ENCODE peak calls at places on chromosome 2, in six cellular contexts. J is IMR-90, G is adipocyte, H is GM23248, M is HepG2, F is neuronal stem cell. T is an unnamed sample.

GRCh38 chr2:191521608-191522208 is 156.2 kb upstream of the NABP1 start:
- DNase-seq in J (peak; percentile 55), G (peak; percentile 72), H (peak; percentile 52), M (peak; percentile 40), F (no peak), T (no peak)

GRCh38 chr2:64396551-64396950 is 57.4 kb upstream of the LGALSL start:
- DNase-seq in J (no peak), G (no peak), H (no peak), M (no peak), F (no peak), T (no peak)

GRCh38 chr2:174683392-174683759 is 80.9 kb downstream of the CHRNA1 start:
- DNase-seq in J (peak; percentile 52), G (peak; percentile 55), H (peak; percentile 69), M (no peak), F (peak; percentile 20), T (no peak)

GRCh38 chr2:172461591-172462392 is 34.4 kb downstream of the ITGA6 start:
- DNase-seq in J (peak; percentile 34), G (peak; percentile 70), H (peak; percentile 70), M (peak; percentile 44), F (peak; percentile 53), T (no peak)

GRCh38 chr2:237324446-237325236 is 89.3 kb downstream of the COL6A3 start:
- DNase-seq in J (peak; percentile 85), G (peak; percentile 76), H (no peak), M (no peak), F (no peak), T (no peak)

GRCh38 chr2:3038636-3039035 is 339.0 kb downstream of the EIPR1 start:
- DNase-seq in J (no peak), G (no peak), H (no peak), M (no peak), F (no peak), T (no peak)

GRCh38 chr2:86003967-86004366 is 101.7 kb downstream of the POLR1A start:
- DNase-seq in J (no peak), G (no peak), H (no peak), M (no peak), F (no peak), T (no peak)

GRCh38 chr2:69011611-69012157 is 1.3 kb upstream of the ANTXR1 start:
- DNase-seq in J (no peak), G (no peak), H (no peak), M (peak; percentile 24), F (no peak), T (no peak)

GRCh38 chr2:199460808-199461454 is 3.2 kb upstream of the SATB2 start:
- DNase-seq in J (no peak), G (peak; percentile 53), H (no peak), M (no peak), F (no peak), T (no peak)

GRCh38 chr2:199460101-199460671 is 2.4 kb upstream of the SATB2 start:
- DNase-seq in J (peak; percentile 43), G (peak; percentile 77), H (peak; percentile 65), M (no peak), F (peak; percentile 20), T (no peak)

GRCh38 chr2:199458806-199459285 is 1.1 kb upstream of the SATB2 start:
- DNase-seq in J (peak; percentile 35), G (no peak), H (peak; percentile 71), M (no peak), F (peak; percentile 54), T (no peak)

GRCh38 chr2:199458017-199458805 is 472 bp upstream of the SATB2 start:
- DNase-seq in J (no peak), G (peak; percentile 76), H (peak; percentile 74), M (no peak), F (peak; percentile 41), T (no peak)

DNA sequence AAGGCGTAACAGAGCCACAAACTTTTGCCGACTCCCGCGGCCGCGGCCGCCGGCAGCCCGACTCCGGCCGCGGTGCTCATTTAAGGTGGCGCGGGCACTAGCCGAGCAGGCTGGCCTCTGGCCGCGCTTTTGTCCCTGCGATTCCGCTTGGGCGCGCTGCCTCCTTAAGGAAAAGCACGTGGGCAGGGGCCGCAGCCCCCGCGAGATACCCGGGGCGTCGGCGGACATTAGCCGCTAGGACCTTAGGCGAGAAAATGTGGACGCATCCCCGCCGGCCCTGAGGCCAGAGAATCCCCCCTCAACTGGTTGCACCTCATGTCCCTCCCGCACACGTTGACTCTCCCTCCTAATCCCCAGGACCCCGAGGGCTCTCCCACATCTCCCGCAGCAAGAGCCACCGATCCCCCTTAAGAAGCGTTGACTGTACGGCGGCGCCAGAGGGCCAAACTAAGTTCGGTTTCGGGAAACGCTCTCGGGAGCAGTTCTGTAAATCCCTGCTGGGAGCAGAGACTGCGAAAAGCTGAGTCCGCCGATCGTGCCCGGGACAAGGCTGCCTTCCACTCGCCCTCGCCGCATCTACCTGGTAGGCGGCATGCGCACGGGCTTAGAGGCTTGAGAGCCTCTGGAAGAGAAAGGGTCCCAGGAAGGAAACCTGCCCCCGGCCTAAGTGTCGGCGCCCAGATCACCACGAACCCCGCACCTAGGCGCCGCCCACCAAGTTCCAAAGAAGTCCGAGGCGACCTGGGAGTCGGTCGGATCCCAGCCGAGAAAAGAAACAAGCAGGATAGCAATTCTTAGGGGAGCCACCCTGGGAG is 1.8 kb upstream of the SATB2 start:
- DNase-seq in J (peak; percentile 95), G (peak; percentile 94), H (peak; percentile 98), M (peak; percentile 88), F (peak; percentile 95), T (peak; percentile 90)
- H3K9ac ChIP-seq in J (peak overlapping the region; percentile 91), G (peak overlapping the region; percentile 94), H (peak overlapping the region; percentile 87), M (peak overlapping the region; percentile 70), F (peak overlapping the region; percentile 93), T (peak overlapping the region; percentile 91)

GRCh38 chr2:233325814-233326213 is 18.2 kb downstream of the SAG start:
- DNase-seq in J (no peak), G (no peak), H (no peak), M (no peak), F (no peak), T (no peak)
- H3K4me1 ChIP-seq in J (no peaks in the 10 kb centered on the region), G (no peaks in the 10 kb centered on the region), H (no peaks in the 10 kb centered on the region), M (peaks cover 9% of the 10 kb centered on the region), F (peaks cover 12% of the 10 kb centered on the region), T (peaks cover 10% of the 10 kb centered on the region)

DNA sequence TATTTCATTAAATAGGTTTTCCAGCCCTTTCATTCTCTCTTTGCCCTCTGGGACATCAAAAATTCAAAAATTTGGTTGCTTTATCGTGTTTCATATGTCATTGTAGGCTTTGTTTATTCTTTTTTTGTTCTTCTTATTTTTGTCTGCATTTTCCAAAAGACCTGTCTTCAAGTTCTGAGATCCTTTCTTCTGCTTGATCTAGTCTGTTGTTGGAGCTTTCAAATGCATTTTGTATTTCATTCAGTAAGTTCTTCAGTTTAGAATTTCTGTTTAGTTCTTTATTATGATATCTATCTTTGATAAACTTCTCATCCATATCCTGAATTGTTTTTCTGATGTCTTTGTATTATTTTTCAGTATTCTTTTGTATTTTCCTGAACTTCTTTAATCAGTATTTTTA is 123.6 kb downstream of the XRCC5 start:
- DNase-seq in J (no peak), G (no peak), H (no peak), M (no peak), F (no peak), T (no peak)
- H3K9ac ChIP-seq in J (no peak overlapping the region), G (no peak overlapping the region), H (no peak overlapping the region), M (no peak overlapping the region), F (no peak overlapping the region), T (no peak overlapping the region)

GRCh38 chr2:200349868-200350267 is 43.4 kb downstream of the SPATS2L start:
- DNase-seq in J (no peak), G (no peak), H (no peak), M (no peak), F (no peak), T (no peak)

GRCh38 chr2:200351815-200352214 is 45.3 kb downstream of the SPATS2L start:
- DNase-seq in J (peak; percentile 35), G (no peak), H (no peak), M (no peak), F (no peak), T (no peak)

GRCh38 chr2:200347301-200347700 is 40.8 kb downstream of the SPATS2L start:
- DNase-seq in J (no peak), G (no peak), H (no peak), M (no peak), F (no peak), T (no peak)

GRCh38 chr2:200350796-200351195 is 44.3 kb downstream of the SPATS2L start:
- DNase-seq in J (peak; percentile 83), G (peak; percentile 71), H (peak; percentile 50), M (no peak), F (no peak), T (no peak)

DNA sequence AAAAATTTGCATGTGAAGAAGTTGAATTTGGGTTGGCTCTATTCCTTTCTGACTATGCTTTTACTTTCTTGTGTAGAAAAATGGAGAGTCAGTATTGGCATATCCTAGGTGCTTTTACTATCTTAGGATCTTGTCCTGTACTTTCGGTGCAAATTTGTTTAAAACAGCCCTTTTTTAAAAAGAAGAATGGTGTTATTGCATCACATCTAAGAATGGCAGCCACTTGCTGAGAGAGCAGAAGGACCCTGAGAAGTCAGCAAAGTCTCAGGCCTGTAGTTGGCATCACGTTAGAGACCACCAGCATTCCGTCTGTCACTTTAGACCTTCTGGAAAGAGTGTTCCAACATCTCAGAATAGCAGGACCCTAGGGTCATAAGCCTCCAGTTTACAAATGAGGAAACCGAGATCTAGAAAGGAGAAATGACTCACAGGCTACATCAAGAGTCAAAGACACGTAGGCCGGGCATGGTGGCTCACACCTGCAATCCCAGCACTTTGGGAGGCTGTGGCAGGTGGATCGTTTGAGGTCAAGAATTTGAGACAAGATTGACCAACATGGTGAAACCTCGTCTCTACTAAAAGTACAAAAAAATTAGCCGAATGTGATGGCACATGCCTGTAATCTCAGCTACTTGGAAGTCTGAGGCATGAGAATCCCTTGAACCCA is 42.5 kb downstream of the SPATS2L start:
- DNase-seq in J (no peak), G (no peak), H (no peak), M (no peak), F (no peak), T (no peak)
- H3K4me1 ChIP-seq in J (peaks cover 26% of the 10 kb centered on the region), G (peaks cover 44% of the 10 kb centered on the region), H (peaks cover 31% of the 10 kb centered on the region), M (peaks cover 48% of the 10 kb centered on the region), F (peaks cover 11% of the 10 kb centered on the region), T (peaks cover 2% of the 10 kb centered on the region)

DNA sequence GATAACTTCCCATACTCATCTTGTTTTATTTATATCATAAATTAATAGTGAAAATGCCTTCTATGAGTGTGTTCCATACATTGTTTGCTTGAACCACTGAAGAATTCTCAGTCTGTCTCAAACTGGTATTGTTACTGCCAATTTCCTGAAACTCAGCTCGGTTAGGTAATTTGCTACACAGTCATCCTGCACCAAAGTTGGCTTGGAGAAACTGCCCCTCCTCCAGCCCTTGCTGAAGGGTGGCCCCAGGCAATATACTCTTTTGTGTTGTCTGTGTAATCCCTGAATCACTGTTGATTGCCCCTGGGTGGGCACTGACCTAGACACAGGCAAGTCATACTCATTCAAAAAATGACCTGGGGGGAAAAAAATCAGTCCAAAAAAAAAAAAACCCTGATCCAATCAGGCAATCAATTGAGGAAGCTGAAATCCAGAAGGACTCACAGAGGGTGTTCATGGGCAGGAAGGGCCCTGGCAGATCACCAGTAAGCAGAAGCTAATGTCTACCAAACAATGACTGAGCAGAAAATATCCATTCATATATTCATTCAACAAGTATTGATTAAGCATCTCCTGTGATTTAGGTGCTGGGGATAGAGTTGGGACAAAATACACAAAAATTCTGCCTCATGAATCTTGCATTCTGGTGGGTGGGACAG is 3.8 kb upstream of the SESTD1 start:
- DNase-seq in J (peak; percentile 49), G (peak; percentile 67), H (peak; percentile 94), M (peak; percentile 60), F (no peak), T (peak; percentile 33)
- H3K9ac ChIP-seq in J (no peak overlapping the region), G (peak overlapping the region; percentile 17), H (peak overlapping the region; percentile 35), M (no peak overlapping the region), F (no peak overlapping the region), T (no peak overlapping the region)

GRCh38 chr2:233976690-233977294 is 59.6 kb downstream of the TRPM8 start:
- DNase-seq in J (peak; percentile 76), G (peak; percentile 79), H (peak; percentile 75), M (peak; percentile 60), F (peak; percentile 46), T (peak; percentile 35)
- H3K4me1 ChIP-seq in J (peaks cover 14% of the 10 kb centered on the region), G (peaks cover 29% of the 10 kb centered on the region), H (peaks cover 34% of the 10 kb centered on the region), M (peaks cover 40% of the 10 kb centered on the region), F (peaks cover 3% of the 10 kb centered on the region), T (peaks cover 5% of the 10 kb centered on the region)